ENCODE peak calls at places on chromosomes 12 and 14, in nine cellular contexts. J is fibroblast of pulmonary artery; I is body of pancreas; U is cardiac fibroblast; M is fibroblast of the aortic adventitia; K is EL; E is effector memory CD8-positive, alpha-beta T cell; F is GOT3; Y is GDM1. N is an unnamed sample.

GRCh38 chr12:59559702-59560101 is 36.1 kb upstream of the SLC16A7 start:
- DNase-seq in K (no peak), F (no peak), M (no peak), Y (no peak), U (no peak), E (no peak), J (no peak), I (no peak), N (no peak)

GRCh38 chr14:95353664-95354063 is 34.0 kb upstream of the CLMN start:
- DNase-seq in I (no peak), M (no peak), E (no peak), J (no peak), K (no peak), Y (no peak), U (no peak), F (no peak), N (no peak)

GRCh38 chr12:71876400-71876799 is 36.8 kb downstream of the TBC1D15 start:
- DNase-seq in K (no peak), Y (no peak), I (no peak), F (no peak), U (no peak), E (no peak), J (no peak), M (no peak), N (no peak)

GRCh38 chr12:51419473-51420228 is 5.0 kb upstream of the SLC4A8 start:
- DNase-seq in U (no peak), I (no peak), M (no peak), E (no peak), F (no peak), K (no peak), Y (no peak), J (peak; percentile 20), N (no peak)

GRCh38 chr12:102950950-102951490 is 6.5 kb upstream of the ASCL1 start:
- DNase-seq in J (no peak), Y (no peak), F (no peak), K (no peak), I (no peak), M (no peak), E (no peak), U (no peak), N (no peak)

GRCh38 chr14:105137481-105138020 is 31.0 kb downstream of the JAG2 start:
- DNase-seq in Y (no peak), J (no peak), K (no peak), M (no peak), U (no peak), F (no peak), I (no peak), E (no peak), N (no peak)

GRCh38 chr14:92352158-92352985 is 29.4 kb downstream of the SLC24A4 start:
- DNase-seq in M (peak; percentile 3), Y (peak; percentile 20), J (peak; percentile 13), K (peak; percentile 39), U (peak; percentile 45), I (no peak), E (no peak), F (no peak), N (no peak)

GRCh38 chr12:94100254-94100653 is 48.1 kb upstream of the PLXNC1 start:
- DNase-seq in U (peak; percentile 82), I (no peak), K (peak; percentile 71), F (no peak), Y (no peak), J (no peak), E (no peak), M (peak; percentile 21), N (no peak)